ENCODE peak calls at places on chromosomes 4 and X, in eight cellular contexts. S is PC-9, I is left ventricle myocardium inferior, R is IMR-90, G is RWPE1, K is lung, O is thyroid gland, C is endothelial cell of umbilical vein. V is an unnamed sample.

GRCh38 chr4:79338148-79338547 is 12.3 kb upstream of the NAA11 start:
- DNase-seq in S (no peak), I (no peak), R (no peak), G (no peak), K (no peak), O (no peak), C (no peak), V (no peak)

GRCh38 chr4:185566972-185567749 is 31.9 kb upstream of the PDLIM3 start:
- DNase-seq in S (no peak), I (peak; percentile 29), R (peak; percentile 90), G (no peak), K (no peak), O (peak; percentile 13), C (peak; percentile 93), V (no peak)

GRCh38 chr4:115090483-115091075 is 22.8 kb downstream of the NDST4 start:
- DNase-seq in S (no peak), I (no peak), R (peak; percentile 0), G (peak; percentile 1), K (no peak), O (no peak), C (peak; percentile 1), V (no peak)

GRCh38 chrX:12308420-12308819 is 170.1 kb downstream of the FRMPD4 start:
- DNase-seq in S (no peak), I (peak; percentile 12), R (no peak), G (no peak), K (no peak), O (no peak), C (no peak), V (no peak)

GRCh38 chr4:144318797-144319196 is 178.3 kb upstream of the GYPA start:
- DNase-seq in S (no peak), I (no peak), R (no peak), G (no peak), K (no peak), O (no peak), C (no peak), V (no peak)

GRCh38 chr4:175705407-175705806 is 106.7 kb downstream of the GPM6A start:
- DNase-seq in S (no peak), I (no peak), R (no peak), G (no peak), K (no peak), O (no peak), C (no peak), V (no peak)

GRCh38 chr4:183249854-183250253 is 70.2 kb downstream of the CLDN22 start:
- DNase-seq in S (peak; percentile 31), I (no peak), R (peak; percentile 52), G (peak; percentile 48), K (no peak), O (peak; percentile 41), C (peak; percentile 52), V (no peak)

GRCh38 chrX:151183912-151184565 is 7.7 kb downstream of the GPR50 start:
- DNase-seq in S (no peak), I (no peak), R (no peak), G (no peak), K (no peak), O (no peak), C (no peak), V (no peak)

GRCh38 chrX:45527834-45528233 is 327.2 kb upstream of the DIPK2B start:
- DNase-seq in S (no peak), I (no peak), R (peak; percentile 29), G (no peak), K (no peak), O (no peak), C (no peak), V (no peak)

GRCh38 chr4:65791111-65791806 is 121.0 kb upstream of the EPHA5 start:
- DNase-seq in S (no peak), I (no peak), R (no peak), G (no peak), K (no peak), O (no peak), C (no peak), V (peak; percentile 1)

GRCh38 chrX:49066690-49067089 is 7.1 kb downstream of the PRAF2 start:
- DNase-seq in S (no peak), I (no peak), R (no peak), G (no peak), K (no peak), O (no peak), C (no peak), V (no peak)

GRCh38 chr4:145498430-145498829 is 16.8 kb downstream of the SMAD1 start:
- DNase-seq in S (no peak), I (no peak), R (no peak), G (no peak), K (no peak), O (no peak), C (no peak), V (no peak)

GRCh38 chrX:117196481-117196880 is 733.7 kb upstream of the CT83 start:
- DNase-seq in S (no peak), I (no peak), R (no peak), G (no peak), K (no peak), O (no peak), C (no peak), V (no peak)

GRCh38 chrX:1307626-1308340 is 28.8 kb upstream of the IL3RA start:
- DNase-seq in S (no peak), I (no peak), R (no peak), G (no peak), K (no peak), O (no peak), C (no peak), V (no peak)

GRCh38 chr4:8688041-8688907 is 95.7 kb downstream of the CPZ start:
- DNase-seq in S (peak; percentile 31), I (no peak), R (peak; percentile 2), G (peak; percentile 9), K (no peak), O (no peak), C (peak; percentile 4), V (peak; percentile 31)

GRCh38 chr4:119638359-119638758 is 9.8 kb upstream of the PDE5A start:
- DNase-seq in S (no peak), I (no peak), R (no peak), G (no peak), K (no peak), O (no peak), C (no peak), V (no peak)

GRCh38 chr4:184416913-184417734 is 57.2 kb downstream of the IRF2 start:
- DNase-seq in S (no peak), I (no peak), R (peak; percentile 14), G (no peak), K (no peak), O (no peak), C (no peak), V (no peak)

GRCh38 chr4:158823461-158823873 is 54.6 kb downstream of the FNIP2 start:
- DNase-seq in S (no peak), I (no peak), R (peak; percentile 58), G (no peak), K (no peak), O (no peak), C (peak; percentile 27), V (no peak)

GRCh38 chr4:187064033-187064432 is 340.4 kb upstream of the FAT1 start:
- DNase-seq in S (no peak), I (no peak), R (no peak), G (no peak), K (no peak), O (no peak), C (no peak), V (no peak)

GRCh38 chr4:27915822-27916221 is 1055.2 kb downstream of the STIM2 start:
- DNase-seq in S (no peak), I (no peak), R (no peak), G (no peak), K (no peak), O (no peak), C (no peak), V (no peak)

GRCh38 chr4:70778888-70779422 is 57.2 kb downstream of the RUFY3 start:
- DNase-seq in S (no peak), I (no peak), R (peak; percentile 92), G (no peak), K (peak; percentile 73), O (peak; percentile 74), C (peak; percentile 90), V (no peak)

GRCh38 chr4:179695175-179695574 is 2252.9 kb upstream of the AGA start:
- DNase-seq in S (no peak), I (no peak), R (peak; percentile 97), G (peak; percentile 1), K (no peak), O (no peak), C (no peak), V (no peak)

GRCh38 chrX:69556094-69557011 is 52.2 kb downstream of the NALF2 start:
- DNase-seq in S (no peak), I (no peak), R (no peak), G (peak; percentile 48), K (peak; percentile 56), O (peak; percentile 45), C (no peak), V (no peak)

DNA sequence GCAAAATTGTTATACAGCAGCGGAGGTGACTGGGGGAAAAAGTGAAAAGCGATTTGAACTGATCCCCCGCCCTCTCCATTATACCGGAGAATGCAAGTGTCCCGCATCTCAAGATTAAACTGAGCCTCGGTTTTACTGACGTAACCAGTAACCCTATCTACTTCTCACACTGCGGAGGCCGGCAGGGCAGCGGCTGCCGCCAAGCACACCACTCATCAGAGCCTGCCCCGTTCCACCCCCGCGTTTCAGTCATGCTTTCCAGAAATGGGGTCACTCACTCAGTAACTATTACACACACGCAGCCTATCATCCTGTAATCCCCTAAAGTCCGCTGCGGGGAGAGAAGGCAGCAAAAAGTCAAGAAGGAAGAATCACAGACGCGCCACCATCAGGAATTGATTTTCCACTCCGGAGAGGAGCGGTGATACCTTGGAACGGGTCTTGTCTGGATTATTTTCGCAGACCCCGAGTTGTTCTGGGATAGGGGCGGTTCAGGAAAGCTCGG is 1.4 kb downstream of the RPS6KA3 start:
- DNase-seq in S (peak; percentile 29), I (peak; percentile 42), R (peak; percentile 89), G (peak; percentile 26), K (peak; percentile 57), O (peak; percentile 65), C (peak; percentile 66), V (peak; percentile 37)
- H3K27ac ChIP-seq in S (peak overlapping the region; percentile 69), I (peak overlapping the region; percentile 88), R (peak overlapping the region; percentile 54), G (peak overlapping the region; percentile 85), K (peak overlapping the region; percentile 91), O (peak overlapping the region; percentile 57), C (peak overlapping the region; percentile 75), V (peak overlapping the region; percentile 43)

GRCh38 chrX:154727418-154728323 is 23.2 kb downstream of the GAB3 start:
- DNase-seq in S (peak; percentile 28), I (peak; percentile 57), R (peak; percentile 77), G (no peak), K (peak; percentile 54), O (peak; percentile 61), C (peak; percentile 86), V (no peak)
- H3K27ac ChIP-seq in S (no peak overlapping the region), I (peak overlapping the region; percentile 89), R (peak overlapping the region; percentile 50), G (peak overlapping the region; percentile 82), K (peak overlapping the region; percentile 84), O (peak overlapping the region; percentile 91), C (peak overlapping the region; percentile 95), V (peak overlapping the region; percentile 39)

GRCh38 chrX:118510076-118510475 is 14.5 kb downstream of the DOCK11 start:
- DNase-seq in S (no peak), I (peak; percentile 31), R (no peak), G (no peak), K (no peak), O (no peak), C (no peak), V (no peak)
- H3K27ac ChIP-seq in S (no peak overlapping the region), I (no peak overlapping the region), R (no peak overlapping the region), G (no peak overlapping the region), K (no peak overlapping the region), O (no peak overlapping the region), C (no peak overlapping the region), V (no peak overlapping the region)

DNA sequence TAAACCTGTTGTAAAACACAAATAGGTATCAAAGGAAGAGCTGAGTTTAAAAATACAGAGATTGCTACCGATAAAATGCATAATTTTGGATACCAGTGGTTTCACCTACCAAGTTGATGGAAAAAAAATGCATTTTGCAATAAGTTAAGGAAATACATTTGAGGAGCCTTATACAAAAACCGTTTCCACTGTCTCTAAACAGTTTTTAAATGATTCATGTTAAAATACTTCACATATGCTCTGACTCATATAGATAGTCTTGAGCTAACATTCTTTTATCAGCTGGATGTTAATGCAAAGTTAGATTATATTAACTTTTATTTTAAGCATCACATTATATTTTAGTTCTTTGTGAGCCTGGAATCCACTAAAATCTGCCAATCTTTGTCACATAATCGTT is 50.6 kb upstream of the ANKRD17 start:
- DNase-seq in S (no peak), I (no peak), R (peak; percentile 77), G (peak; percentile 33), K (no peak), O (no peak), C (no peak), V (no peak)
- H3K27ac ChIP-seq in S (no peak overlapping the region), I (no peak overlapping the region), R (peak overlapping the region; percentile 87), G (no peak overlapping the region), K (no peak overlapping the region), O (no peak overlapping the region), C (no peak overlapping the region), V (peak overlapping the region; percentile 32)

V was measured in SJSA1.